ENCODE peak calls at places on chromosomes 13 and 19, in five cellular contexts. One of them, this sample, is unnamed.

GRCh38 chr13:79492313-79492798 is 11.4 kb downstream of the NDFIP2 start:
- DNase-seq in ELR: peak
- DNase-seq in NCI-H2081: no peak
- DNase-seq in left lung: no peak
- DNase-seq in hippocampal formation: no peak
- DNase-seq in this sample: no peak

GRCh38 chr13:44396963-44397580 is 23.4 kb downstream of the SERP2 start:
- DNase-seq in ELR: no peak
- DNase-seq in NCI-H2081: no peak
- DNase-seq in left lung: no peak
- DNase-seq in hippocampal formation: no peak
- DNase-seq in this sample: no peak

GRCh38 chr13:26985285-26985878 is 186.2 kb downstream of the USP12 start:
- DNase-seq in ELR: peak
- DNase-seq in NCI-H2081: peak
- DNase-seq in left lung: no peak
- DNase-seq in hippocampal formation: peak
- DNase-seq in this sample: no peak

GRCh38 chr13:40672310-40673060 is 6.0 kb upstream of the FOXO1 start:
- DNase-seq in ELR: peak
- DNase-seq in NCI-H2081: peak
- DNase-seq in left lung: no peak
- DNase-seq in hippocampal formation: no peak
- DNase-seq in this sample: no peak

GRCh38 chr13:71634605-71635443 is 232.2 kb downstream of the DACH1 start:
- DNase-seq in ELR: peak
- DNase-seq in NCI-H2081: no peak
- DNase-seq in left lung: no peak
- DNase-seq in hippocampal formation: no peak
- DNase-seq in this sample: no peak

GRCh38 chr19:41302624-41303351 is 7.2 kb upstream of the CCDC97 start:
- DNase-seq in ELR: no peak
- DNase-seq in NCI-H2081: no peak
- DNase-seq in left lung: no peak
- DNase-seq in hippocampal formation: no peak
- DNase-seq in this sample: no peak

GRCh38 chr13:113969311-113969972 is 4.4 kb downstream of the C13orf46 start:
- DNase-seq in ELR: no peak
- DNase-seq in NCI-H2081: no peak
- DNase-seq in left lung: peak
- DNase-seq in hippocampal formation: no peak
- DNase-seq in this sample: peak

GRCh38 chr13:111883571-111884343 is 183.2 kb upstream of the SOX1 start:
- DNase-seq in ELR: no peak
- DNase-seq in NCI-H2081: no peak
- DNase-seq in left lung: no peak
- DNase-seq in hippocampal formation: no peak
- DNase-seq in this sample: no peak

GRCh38 chr19:48813123-48813911 is 2.5 kb upstream of the BCAT2 start:
- DNase-seq in ELR: no peak
- DNase-seq in NCI-H2081: no peak
- DNase-seq in left lung: no peak
- DNase-seq in hippocampal formation: no peak
- DNase-seq in this sample: peak

GRCh38 chr19:34838248-34838647 is 65.2 kb upstream of the ZNF599 start:
- DNase-seq in ELR: peak
- DNase-seq in NCI-H2081: no peak
- DNase-seq in left lung: no peak
- DNase-seq in hippocampal formation: no peak
- DNase-seq in this sample: no peak

GRCh38 chr13:79451500-79451962 is 29.4 kb upstream of the NDFIP2 start:
- DNase-seq in ELR: peak
- DNase-seq in NCI-H2081: no peak
- DNase-seq in left lung: peak
- DNase-seq in hippocampal formation: no peak
- DNase-seq in this sample: no peak

GRCh38 chr19:2049741-2050348 is 1.2 kb downstream of the MKNK2 start:
- DNase-seq in ELR: peak
- DNase-seq in NCI-H2081: peak
- DNase-seq in left lung: peak
- DNase-seq in hippocampal formation: peak
- DNase-seq in this sample: peak

GRCh38 chr13:24053505-24054251 is 106.8 kb upstream of the SPATA13 start:
- DNase-seq in ELR: peak
- DNase-seq in NCI-H2081: peak
- DNase-seq in left lung: no peak
- DNase-seq in hippocampal formation: peak
- DNase-seq in this sample: no peak